ENCODE peak calls at places on chromosome 4, in seven cellular contexts. M, C, K, I, X, O and V are unnamed samples.

GRCh38 chr4:154691229-154691628 is 52.6 kb upstream of the LRAT start:
- DNase-seq in M (no peak), K (no peak), O (no peak), X (no peak), C (no peak), I (no peak), V (no peak)

GRCh38 chr4:172369471-172369959 is 556.3 kb downstream of the GALNTL6 start:
- DNase-seq in O (no peak), X (no peak), I (no peak), C (no peak), M (no peak), K (no peak), V (peak; percentile 72)

GRCh38 chr4:114366368-114366767 is 232.2 kb upstream of the UGT8 start:
- DNase-seq in K (no peak), O (no peak), I (no peak), X (no peak), M (no peak), C (no peak), V (no peak)

GRCh38 chr4:6546091-6546490 is 28.9 kb upstream of the MAN2B2 start:
- DNase-seq in X (no peak), I (no peak), O (no peak), K (no peak), M (no peak), C (no peak), V (no peak)

GRCh38 chr4:152265149-152265621 is 270.7 kb downstream of the FBXW7 start:
- DNase-seq in M (peak; percentile 39), X (no peak), C (no peak), O (no peak), K (no peak), I (no peak), V (no peak)

GRCh38 chr4:5789141-5789540 is 78.1 kb downstream of the EVC start:
- DNase-seq in I (no peak), K (peak; percentile 31), X (peak; percentile 24), C (peak; percentile 46), O (no peak), M (no peak), V (peak; percentile 2)

GRCh38 chr4:108166038-108166437 is 2.7 kb downstream of the LEF1 start:
- DNase-seq in I (no peak), K (no peak), X (no peak), O (no peak), M (no peak), C (no peak), V (no peak)

GRCh38 chr4:147518846-147519767 is 38.2 kb downstream of the EDNRA start:
- DNase-seq in I (peak; percentile 28), C (no peak), X (no peak), O (peak; percentile 45), M (peak; percentile 68), K (peak; percentile 59), V (no peak)

GRCh38 chr4:87045659-87046058 is 110.8 kb downstream of the AFF1 start:
- DNase-seq in K (no peak), X (no peak), M (no peak), C (no peak), O (no peak), I (no peak), V (no peak)

GRCh38 chr4:40990899-40991265 is 223.5 kb downstream of the APBB2 start:
- DNase-seq in O (no peak), C (no peak), X (no peak), K (no peak), M (no peak), I (peak; percentile 58), V (no peak)

GRCh38 chr4:17336524-17336941 is 175.4 kb downstream of the QDPR start:
- DNase-seq in I (peak; percentile 93), C (peak; percentile 71), X (no peak), M (no peak), O (peak; percentile 9), K (no peak), V (peak; percentile 40)

GRCh38 chr4:64911846-64912245 is 502.6 kb upstream of the TECRL start:
- DNase-seq in C (no peak), M (no peak), I (no peak), O (no peak), K (no peak), X (no peak), V (no peak)

GRCh38 chr4:137390141-137390540 is 142.2 kb downstream of the PCDH18 start:
- DNase-seq in I (no peak), X (no peak), M (no peak), C (no peak), O (no peak), K (no peak), V (no peak)

GRCh38 chr4:137387924-137388323 is 144.4 kb downstream of the PCDH18 start:
- DNase-seq in O (no peak), X (no peak), K (no peak), I (no peak), M (no peak), C (no peak), V (no peak)

GRCh38 chr4:137394000-137394399 is 138.3 kb downstream of the PCDH18 start:
- DNase-seq in I (no peak), M (no peak), X (no peak), O (no peak), C (no peak), K (no peak), V (no peak)

GRCh38 chr4:137393043-137393442 is 139.3 kb downstream of the PCDH18 start:
- DNase-seq in X (no peak), M (no peak), C (no peak), K (no peak), I (no peak), O (no peak), V (no peak)

DNA sequence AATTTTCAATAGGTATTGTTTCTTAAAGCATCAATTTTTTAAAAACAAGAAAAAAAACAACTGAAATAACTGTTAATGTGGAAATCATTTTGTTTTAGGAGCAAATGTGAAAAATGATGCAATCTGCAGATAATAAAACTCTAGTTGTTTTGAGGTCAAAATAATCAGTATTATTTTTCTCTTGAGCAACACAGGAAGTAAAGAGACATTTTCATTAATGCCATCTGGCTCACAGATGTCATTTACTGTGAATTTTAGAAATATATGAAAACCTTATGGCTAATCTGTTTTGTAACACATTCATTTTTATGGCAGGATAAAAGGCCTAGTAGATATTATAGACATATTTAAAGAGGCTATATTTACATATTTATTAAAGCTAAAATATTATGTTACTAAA is 141.6 kb downstream of the PCDH18 start:
- DNase-seq in I (no peak), O (no peak), M (no peak), X (no peak), C (no peak), K (no peak), V (no peak)
- TF ChIP-seq EP300 in I (no peak), O (no peak), M (no peak), X (no peak), C (no peak), K (no peak), V (no peak)

GRCh38 chr4:48138936-48139335 is 4.9 kb upstream of the TXK start:
- DNase-seq in X (no peak), K (no peak), M (no peak), I (peak; percentile 53), C (no peak), O (no peak), V (no peak)
- H3K4me3 ChIP-seq in X (no peak overlapping the region), K (no peak overlapping the region), M (no peak overlapping the region), I (no peak overlapping the region), C (no peak overlapping the region), O (no peak overlapping the region), V (no peak overlapping the region)

GRCh38 chr4:82428526-82428968 is 1.7 kb downstream of the HNRNPDL start:
- DNase-seq in I (no peak), C (no peak), X (no peak), K (no peak), O (no peak), M (no peak), V (no peak)
- TF ChIP-seq POLR2AphosphoS5 in I (no peak), C (no peak), X (no peak), K (no peak), O (no peak), M (no peak), V (no peak)

DNA sequence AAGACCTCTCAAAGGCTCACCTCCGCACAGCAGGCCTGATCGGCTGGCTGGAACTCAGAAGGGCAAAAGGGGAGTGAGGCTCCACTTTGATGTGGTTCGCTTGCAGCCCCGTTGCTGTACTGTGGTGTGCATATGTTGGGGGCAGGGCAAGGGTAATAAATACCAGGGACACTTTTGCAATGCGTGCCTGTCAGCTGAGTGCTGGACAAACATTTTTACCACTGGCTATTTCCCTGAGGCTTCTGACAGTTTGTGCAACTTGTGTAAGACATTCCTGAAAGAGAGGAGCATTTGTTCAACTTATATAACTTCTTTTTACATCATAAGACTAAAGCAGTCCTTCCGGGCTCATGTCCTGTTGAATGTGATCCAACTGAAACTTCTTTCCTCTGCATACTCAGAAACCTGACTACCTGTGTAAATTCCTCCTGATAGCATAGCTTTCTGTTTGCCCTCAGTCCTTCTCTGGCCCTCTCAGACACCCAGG is 82.3 kb downstream of the SPRY1 start:
- DNase-seq in O (peak; percentile 19), X (no peak), I (no peak), K (no peak), C (no peak), M (peak; percentile 72), V (no peak)
- TF ChIP-seq EP300 in O (no peak), X (no peak), I (no peak), K (no peak), C (no peak), M (no peak), V (no peak)

DNA sequence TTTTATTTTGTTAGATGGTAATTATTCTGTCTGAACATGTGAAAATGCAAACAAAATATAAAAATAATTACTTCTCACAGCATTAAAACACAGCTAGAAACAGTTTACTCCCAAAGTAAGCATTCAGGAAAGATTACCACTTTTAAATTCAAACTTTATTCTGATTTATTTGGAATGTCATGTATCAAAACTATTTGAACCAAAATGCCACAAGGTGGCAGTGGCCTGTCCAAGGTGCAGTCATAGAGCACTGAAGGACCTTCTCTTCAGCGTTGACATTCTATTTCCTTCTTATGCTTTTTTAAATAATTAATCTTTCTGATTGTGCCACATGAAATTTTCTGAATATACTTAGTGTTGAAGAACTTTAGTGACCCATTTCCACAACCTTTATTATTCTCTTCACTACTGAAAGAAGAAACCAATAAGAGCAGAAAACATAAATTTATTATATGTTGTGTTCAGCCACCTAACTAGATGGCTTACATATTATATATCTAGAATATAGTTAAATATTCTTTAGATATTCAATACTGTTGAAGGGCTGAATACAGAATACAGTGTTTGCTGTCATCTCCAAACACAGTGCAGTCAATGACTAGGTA is 283.6 kb downstream of the CFAP299 start:
- DNase-seq in O (no peak), M (no peak), K (no peak), X (no peak), C (no peak), I (no peak), V (no peak)
- H3K4me3 ChIP-seq in O (no peak overlapping the region), M (no peak overlapping the region), K (no peak overlapping the region), X (no peak overlapping the region), C (no peak overlapping the region), I (no peak overlapping the region), V (no peak overlapping the region)

GRCh38 chr4:118904935-118905334 is 16.3 kb downstream of the SYNPO2 start:
- DNase-seq in O (no peak), C (no peak), K (no peak), X (no peak), I (no peak), M (no peak), V (no peak)

GRCh38 chr4:118910221-118910620 is 21.6 kb downstream of the SYNPO2 start:
- DNase-seq in I (no peak), M (no peak), X (no peak), C (no peak), K (no peak), O (no peak), V (no peak)

GRCh38 chr4:118904418-118904817 is 15.8 kb downstream of the SYNPO2 start:
- DNase-seq in M (no peak), C (no peak), X (no peak), K (no peak), O (no peak), I (no peak), V (no peak)

GRCh38 chr4:118909173-118909956 is 20.7 kb downstream of the SYNPO2 start:
- DNase-seq in X (no peak), O (no peak), K (no peak), I (no peak), C (no peak), M (no peak), V (no peak)

GRCh38 chr4:118905546-118905945 is 16.9 kb downstream of the SYNPO2 start:
- DNase-seq in O (no peak), K (no peak), X (no peak), C (no peak), I (no peak), M (no peak), V (no peak)
- TF ChIP-seq POLR2AphosphoS5 in O (no peak), K (no peak), X (no peak), C (no peak), I (no peak), M (no peak), V (no peak)